ENCODE peak calls at places on chromosome X, in four cellular contexts. X is NCI-H2081, H is T-helper 17 cell, A is nucleus accumbens. U is an unnamed sample.

GRCh38 chrX:13658602-13659001 is 5.7 kb downstream of the TCEANC start:
- DNase-seq in A (no peak), H (no peak), X (peak; percentile 21), U (no peak)

GRCh38 chrX:34365482-34365881 is 233.4 kb upstream of the FAM47A start:
- DNase-seq in H (no peak), X (peak; percentile 6), A (no peak), U (no peak)

GRCh38 chrX:25941087-25941486 is 197.1 kb upstream of the MAGEB18 start:
- DNase-seq in H (no peak), X (no peak), A (no peak), U (no peak)

GRCh38 chrX:133415276-133416105 is at the start of gene GPC4:
- DNase-seq in X (peak; percentile 9), H (no peak), A (peak; percentile 35), U (no peak)

GRCh38 chrX:49838374-49838773 is 9.3 kb downstream of the PAGE4 start:
- DNase-seq in A (no peak), H (no peak), X (no peak), U (no peak)

GRCh38 chrX:34404386-34405070 is 252.6 kb downstream of the TMEM47 start:
- DNase-seq in A (no peak), H (no peak), X (no peak), U (no peak)

GRCh38 chrX:13087322-13088154 is 43.1 kb upstream of the FAM9C start:
- DNase-seq in A (no peak), X (no peak), H (no peak), U (no peak)

GRCh38 chrX:9681422-9681821 is 84.2 kb downstream of the GPR143 start:
- DNase-seq in H (no peak), X (no peak), A (no peak), U (no peak)

GRCh38 chrX:53599781-53600396 is 86.6 kb downstream of the HUWE1 start:
- DNase-seq in X (no peak), A (no peak), H (no peak), U (no peak)

GRCh38 chrX:154652311-154653047 is 900 bp downstream of the CTAG2 start:
- DNase-seq in A (no peak), X (no peak), H (no peak), U (no peak)

GRCh38 chrX:30652527-30653414 is 452 bp upstream of the GK start:
- DNase-seq in X (peak; percentile 91), H (peak; percentile 80), A (peak; percentile 94), U (peak; percentile 93)

GRCh38 chrX:72351606-72352338 is 46.1 kb upstream of the CITED1 start:
- DNase-seq in X (no peak), H (no peak), A (no peak), U (no peak)

GRCh38 chrX:34147345-34147744 is 15.2 kb upstream of the FAM47A start:
- DNase-seq in H (no peak), A (no peak), X (no peak), U (no peak)

GRCh38 chrX:71622347-71623104 is 4.2 kb upstream of the CXCR3 start:
- DNase-seq in A (peak; percentile 56), H (peak; percentile 21), X (no peak), U (peak; percentile 73)

GRCh38 chrX:30196322-30196721 is 19.0 kb upstream of the MAGEB2 start:
- DNase-seq in X (peak; percentile 19), A (no peak), H (no peak), U (no peak)

GRCh38 chrX:108001218-108001814 is 19.1 kb upstream of the TEX13B start:
- DNase-seq in X (peak; percentile 81), H (no peak), A (no peak), U (no peak)

GRCh38 chrX:151458824-151459223 is 61.8 kb downstream of the VMA21 start:
- DNase-seq in H (no peak), A (no peak), X (no peak), U (no peak)

GRCh38 chrX:7378406-7378805 is 230.5 kb upstream of the PUDP start:
- DNase-seq in H (no peak), A (no peak), X (no peak), U (no peak)

GRCh38 chrX:107742754-107743191 is 32.8 kb downstream of the TSC22D3 start:
- DNase-seq in X (no peak), A (no peak), H (no peak), U (no peak)

U was measured in dorsolateral prefrontal cortex.